ENCODE peak calls at places on chromosome 4, in seven cellular contexts. L is sigmoid colon, Z is HepG2, I is upper lobe of left lung, V is H1, O is SK-N-SH, W is stomach. X is an unnamed sample.

GRCh38 chr4:61555789-61556188 is 355.7 kb downstream of the ADGRL3 start:
- DNase-seq in L (no peak), Z (peak; percentile 20), I (no peak), V (no peak), O (no peak), W (peak; percentile 40), X (no peak)

GRCh38 chr4:145098675-145099037 is 545 bp downstream of the ABCE1 start:
- DNase-seq in L (peak; percentile 70), Z (peak; percentile 56), I (no peak), V (no peak), O (peak; percentile 41), W (no peak), X (no peak)

GRCh38 chr4:106034751-106035150 is 139.5 kb downstream of the NPNT start:
- DNase-seq in L (no peak), Z (no peak), I (no peak), V (no peak), O (no peak), W (no peak), X (no peak)

GRCh38 chr4:16916719-16917337 is 18.4 kb upstream of the LDB2 start:
- DNase-seq in L (no peak), Z (peak; percentile 63), I (no peak), V (peak; percentile 94), O (peak; percentile 55), W (peak; percentile 77), X (no peak)

GRCh38 chr4:152534541-152535231 is 1.2 kb downstream of the FBXW7 start:
- DNase-seq in L (no peak), Z (no peak), I (peak; percentile 86), V (peak; percentile 58), O (peak; percentile 52), W (peak; percentile 54), X (peak; percentile 86)

GRCh38 chr4:122576261-122577188 is 44.3 kb downstream of the IL21 start:
- DNase-seq in L (no peak), Z (peak; percentile 46), I (no peak), V (no peak), O (peak; percentile 16), W (no peak), X (no peak)

GRCh38 chr4:48570646-48571220 is 80.7 kb downstream of the ZAR1 start:
- DNase-seq in L (no peak), Z (no peak), I (no peak), V (no peak), O (no peak), W (no peak), X (no peak)

GRCh38 chr4:64882311-64883086 is 473.2 kb upstream of the TECRL start:
- DNase-seq in L (no peak), Z (no peak), I (no peak), V (no peak), O (no peak), W (no peak), X (no peak)

GRCh38 chr4:126899382-126899801 is 733.4 kb upstream of the INTU start:
- DNase-seq in L (no peak), Z (no peak), I (no peak), V (no peak), O (no peak), W (no peak), X (no peak)

GRCh38 chr4:158182736-158183135 is 9.9 kb upstream of the GASK1B start:
- DNase-seq in L (no peak), Z (no peak), I (peak; percentile 62), V (no peak), O (peak; percentile 36), W (no peak), X (no peak)

GRCh38 chr4:99165978-99166377 is 21.9 kb upstream of the ADH4 start:
- DNase-seq in L (no peak), Z (no peak), I (no peak), V (no peak), O (no peak), W (no peak), X (no peak)

GRCh38 chr4:110620352-110621327 is 2.2 kb downstream of the PITX2 start:
- DNase-seq in L (no peak), Z (no peak), I (peak; percentile 78), V (peak; percentile 85), O (peak; percentile 66), W (no peak), X (no peak)

GRCh38 chr4:144374065-144374464 is 233.5 kb upstream of the GYPA start:
- DNase-seq in L (no peak), Z (no peak), I (no peak), V (no peak), O (no peak), W (no peak), X (no peak)

DNA sequence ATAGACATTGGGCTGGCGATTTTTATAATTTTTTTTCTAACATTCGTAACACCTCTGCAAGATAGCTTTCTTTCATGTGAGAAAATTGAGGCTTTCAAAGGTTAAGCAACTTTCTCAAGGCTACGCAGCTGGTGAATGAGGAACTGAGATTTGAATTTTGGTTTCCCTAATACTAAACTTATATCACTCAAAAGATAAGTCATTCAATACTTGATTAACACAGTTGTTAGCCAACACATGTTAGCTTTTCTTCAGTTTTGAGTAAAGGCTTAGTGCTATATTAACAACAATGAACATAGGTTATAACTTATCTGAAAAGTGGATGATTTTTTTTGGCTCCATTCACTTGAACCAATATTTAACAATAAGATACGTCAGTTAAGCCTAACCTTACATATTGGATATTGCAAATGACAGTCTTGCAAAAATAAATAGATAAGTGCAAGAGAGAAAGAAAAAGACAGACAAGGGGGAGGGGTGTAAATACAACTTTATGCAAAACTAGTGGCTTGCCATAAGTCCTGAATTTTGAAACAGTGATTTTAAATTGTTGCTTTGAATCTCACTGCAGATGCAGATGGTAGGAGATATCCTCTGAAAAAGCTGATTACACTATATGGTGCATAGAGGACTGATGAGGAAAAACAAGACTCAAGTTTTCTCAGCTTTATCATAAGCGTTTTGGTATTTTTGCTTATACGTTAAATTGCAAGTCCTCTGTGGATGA is 11.1 kb upstream of the GPM6A start:
- DNase-seq in L (no peak), Z (no peak), I (no peak), V (no peak), O (no peak), W (no peak), X (no peak)
- TF ChIP-seq EP300 in L (no peak), Z (no peak), I (no peak), V (no peak), O (no peak), W (no peak), X (no peak)

GRCh38 chr4:6443035-6444023 is 29.1 kb downstream of the PPP2R2C start:
- DNase-seq in L (no peak), Z (no peak), I (no peak), V (no peak), O (peak; percentile 58), W (no peak), X (no peak)

GRCh38 chr4:6441758-6442157 is 30.7 kb downstream of the PPP2R2C start:
- DNase-seq in L (no peak), Z (no peak), I (no peak), V (no peak), O (no peak), W (no peak), X (no peak)

GRCh38 chr4:6441202-6441582 is 31.2 kb downstream of the PPP2R2C start:
- DNase-seq in L (no peak), Z (no peak), I (no peak), V (no peak), O (no peak), W (no peak), X (no peak)

GRCh38 chr4:6440506-6441201 is 31.8 kb downstream of the PPP2R2C start:
- DNase-seq in L (no peak), Z (no peak), I (no peak), V (no peak), O (no peak), W (no peak), X (no peak)

GRCh38 chr4:6442555-6442954 is 29.9 kb downstream of the PPP2R2C start:
- DNase-seq in L (no peak), Z (no peak), I (no peak), V (no peak), O (no peak), W (no peak), X (no peak)
- TF ChIP-seq POLR2AphosphoS5 in L (no peak), Z (no peak), I (no peak), V (no peak), O (no peak), W (no peak), X (no peak)

DNA sequence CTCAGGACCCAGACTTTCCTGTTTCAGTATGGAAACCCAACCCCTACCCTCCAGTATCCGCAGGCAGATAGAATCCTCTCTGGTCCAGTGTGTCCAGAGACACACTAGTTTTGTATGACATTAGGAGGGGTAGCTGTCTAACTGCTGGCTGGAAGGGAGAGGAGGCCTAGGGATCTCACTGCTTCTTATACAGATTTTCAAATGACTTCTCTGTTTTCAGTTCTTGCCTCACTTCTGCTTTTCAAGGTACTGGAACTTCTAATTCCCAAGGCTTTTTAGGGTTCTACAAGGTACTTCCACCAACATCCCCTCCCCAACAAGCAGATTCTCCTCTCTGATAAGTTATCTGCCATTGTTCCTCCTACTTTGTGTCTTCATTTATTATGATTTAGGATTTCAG is 6.1 kb downstream of the SGCB start:
- DNase-seq in L (no peak), Z (no peak), I (no peak), V (no peak), O (no peak), W (no peak), X (no peak)
- TF ChIP-seq EP300 in L (no peak), Z (no peak), I (no peak), V (no peak), O (no peak), W (no peak), X (no peak)

GRCh38 chr4:23374280-23374679 is 515.6 kb downstream of the PPARGC1A start:
- DNase-seq in L (no peak), Z (no peak), I (no peak), V (no peak), O (no peak), W (no peak), X (no peak)
- TF ChIP-seq POLR2AphosphoS5 in L (no peak), Z (no peak), I (no peak), V (no peak), O (no peak), W (no peak), X (no peak)

GRCh38 chr4:2273657-2274319 is 11.9 kb upstream of the MXD4 start:
- DNase-seq in L (no peak), Z (no peak), I (peak; percentile 76), V (no peak), O (peak; percentile 51), W (no peak), X (no peak)
- TF ChIP-seq EP300 in L (no peak), Z (no peak), I (no peak), V (no peak), O (no peak), W (no peak), X (no peak)

DNA sequence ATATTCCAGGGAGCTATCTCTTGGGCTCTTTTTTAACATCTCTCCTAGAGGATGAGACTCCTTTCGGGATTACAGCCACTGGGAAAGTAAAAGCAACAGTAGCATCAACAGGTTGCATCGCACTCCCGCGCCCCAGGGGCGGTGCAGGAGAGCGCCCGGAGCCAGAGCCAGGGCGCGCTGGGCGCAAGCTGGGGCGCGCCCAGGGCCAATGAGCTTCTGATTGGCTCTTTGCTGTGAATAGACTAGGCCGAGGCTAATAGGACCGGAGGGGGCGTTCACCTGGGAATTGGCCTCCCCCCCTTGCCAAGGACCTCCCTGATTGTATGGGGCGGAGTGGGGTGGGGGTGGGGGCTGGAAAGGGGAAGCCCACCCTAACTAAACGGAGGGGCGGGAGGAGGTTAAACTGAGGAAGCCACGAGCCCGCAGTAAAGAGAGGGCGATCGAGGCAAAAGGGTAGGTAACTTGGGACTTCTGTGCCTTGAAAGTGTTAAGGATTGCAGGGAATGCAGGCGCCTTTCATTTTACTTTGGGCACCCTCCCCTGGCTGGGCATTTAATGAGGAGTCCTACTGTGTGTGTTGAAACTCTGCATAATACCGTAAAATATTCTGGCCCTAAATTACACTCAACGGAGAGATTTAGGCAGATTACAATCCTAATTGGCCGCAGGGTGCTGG is 1.1 kb upstream of the ATOH1 start:
- DNase-seq in L (no peak), Z (no peak), I (peak; percentile 39), V (peak; percentile 78), O (peak; percentile 44), W (no peak), X (no peak)
- TF ChIP-seq POLR2AphosphoS5 in L (no peak), Z (no peak), I (no peak), V (peak; percentile 87), O (no peak), W (no peak), X (no peak)

X was measured in suprapubic skin.